ENCODE peak calls at places on chromosome 2, in nine cellular contexts. D, U, P, R, J, K, W, T and N are unnamed samples.

GRCh38 chr2:18753722-18754121 is 164.4 kb upstream of the NT5C1B start:
- DNase-seq in D (no peak), U (no peak), P (no peak), R (no peak), J (no peak), K (no peak), W (no peak), T (no peak), N (no peak)

GRCh38 chr2:240506406-240507059 is 51.3 kb downstream of the ANKMY1 start:
- DNase-seq in D (no peak), U (no peak), P (no peak), R (no peak), J (no peak), K (no peak), W (peak), T (no peak), N (no peak)

GRCh38 chr2:154706660-154707059 is 8.2 kb downstream of the KCNJ3 start:
- DNase-seq in D (no peak), U (peak), P (no peak), R (no peak), J (no peak), K (no peak), W (no peak), T (no peak), N (no peak)

GRCh38 chr2:72925328-72925943 is 8.1 kb downstream of the EMX1 start:
- DNase-seq in D (no peak), U (no peak), P (no peak), R (peak), J (no peak), K (no peak), W (peak), T (no peak), N (no peak)

GRCh38 chr2:164073053-164073757 is 337.4 kb upstream of the FIGN start:
- DNase-seq in D (no peak), U (no peak), P (no peak), R (no peak), J (peak), K (no peak), W (no peak), T (no peak), N (no peak)

GRCh38 chr2:62999905-63000304 is 50.7 kb upstream of the OTX1 start:
- DNase-seq in D (no peak), U (no peak), P (peak), R (no peak), J (no peak), K (no peak), W (no peak), T (peak), N (no peak)

GRCh38 chr2:174901075-174901474 is 104.1 kb downstream of the CHN1 start:
- DNase-seq in D (peak), U (no peak), P (peak), R (no peak), J (peak), K (no peak), W (no peak), T (no peak), N (no peak)

GRCh38 chr2:238967978-238968360 is 120.1 kb downstream of the TWIST2 start:
- DNase-seq in D (no peak), U (no peak), P (no peak), R (no peak), J (no peak), K (no peak), W (no peak), T (no peak), N (no peak)

GRCh38 chr2:199471443-199472057 is 13.8 kb upstream of the SATB2 start:
- DNase-seq in D (no peak), U (peak), P (peak), R (no peak), J (no peak), K (no peak), W (peak), T (peak), N (no peak)

GRCh38 chr2:230794472-230794871 is 70.3 kb upstream of the ITM2C start:
- DNase-seq in D (no peak), U (no peak), P (no peak), R (no peak), J (no peak), K (no peak), W (no peak), T (no peak), N (no peak)

GRCh38 chr2:239017491-239018098 is 169.7 kb downstream of the TWIST2 start:
- DNase-seq in D (no peak), U (no peak), P (no peak), R (no peak), J (no peak), K (no peak), W (no peak), T (no peak), N (no peak)

GRCh38 chr2:84886791-84887190 is 5.9 kb upstream of the TRABD2A start:
- DNase-seq in D (no peak), U (no peak), P (no peak), R (peak), J (no peak), K (no peak), W (no peak), T (no peak), N (no peak)

GRCh38 chr2:36450466-36451196 is 95.1 kb downstream of the CRIM1 start:
- DNase-seq in D (no peak), U (no peak), P (peak), R (no peak), J (peak), K (no peak), W (no peak), T (no peak), N (no peak)

GRCh38 chr2:219186754-219187456 is 8.8 kb downstream of the RETREG2 start:
- DNase-seq in D (no peak), U (no peak), P (no peak), R (peak), J (no peak), K (no peak), W (no peak), T (no peak), N (no peak)

GRCh38 chr2:128591022-128591840 is 272.6 kb upstream of the HS6ST1 start:
- DNase-seq in D (no peak), U (no peak), P (no peak), R (peak), J (no peak), K (no peak), W (peak), T (no peak), N (no peak)

DNA sequence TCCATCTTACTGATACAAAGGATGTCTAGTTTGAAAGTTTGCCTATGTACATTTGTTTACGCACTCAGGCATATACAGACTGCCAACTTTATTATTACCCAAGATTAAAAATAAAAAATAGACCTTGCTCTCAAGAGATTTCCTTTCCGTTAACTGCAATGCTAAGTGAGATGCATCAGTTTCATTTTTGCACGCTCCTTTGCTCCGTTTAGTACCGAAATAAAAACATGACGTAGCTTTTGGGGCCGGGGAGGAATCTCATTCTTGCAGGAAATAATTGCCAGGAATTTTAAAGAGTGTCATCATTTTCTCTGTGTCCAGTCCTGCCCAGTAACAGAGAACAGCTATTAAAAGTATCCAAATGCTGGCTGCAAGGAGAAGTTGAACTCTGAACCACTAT is 169.5 kb downstream of the SLC8A1 start:
- DNase-seq in D (no peak), U (no peak), P (peak), R (no peak), J (no peak), K (no peak), W (no peak), T (no peak), N (no peak)
- H3K4me3 ChIP-seq in D (no peak), U (no peak), P (peak), R (peak), J (no peak), K (no peak), W (peak), T (no peak), N (no peak)

GRCh38 chr2:147996828-147997227 is 23.7 kb downstream of the ORC4 start:
- DNase-seq in D (no peak), U (no peak), P (no peak), R (no peak), J (no peak), K (no peak), W (no peak), T (no peak), N (no peak)
- H3K4me3 ChIP-seq in D (no peak), U (no peak), P (no peak), R (no peak), J (no peak), K (no peak), W (no peak), T (no peak), N (no peak)

GRCh38 chr2:14535156-14535555 is 97.4 kb upstream of the LRATD1 start:
- DNase-seq in D (no peak), U (no peak), P (no peak), R (no peak), J (no peak), K (no peak), W (no peak), T (no peak), N (no peak)

GRCh38 chr2:14530506-14530905 is 102.0 kb upstream of the LRATD1 start:
- DNase-seq in D (no peak), U (no peak), P (peak), R (no peak), J (no peak), K (no peak), W (no peak), T (no peak), N (no peak)

GRCh38 chr2:14536976-14537375 is 95.5 kb upstream of the LRATD1 start:
- DNase-seq in D (no peak), U (no peak), P (no peak), R (no peak), J (no peak), K (no peak), W (no peak), T (no peak), N (no peak)

DNA sequence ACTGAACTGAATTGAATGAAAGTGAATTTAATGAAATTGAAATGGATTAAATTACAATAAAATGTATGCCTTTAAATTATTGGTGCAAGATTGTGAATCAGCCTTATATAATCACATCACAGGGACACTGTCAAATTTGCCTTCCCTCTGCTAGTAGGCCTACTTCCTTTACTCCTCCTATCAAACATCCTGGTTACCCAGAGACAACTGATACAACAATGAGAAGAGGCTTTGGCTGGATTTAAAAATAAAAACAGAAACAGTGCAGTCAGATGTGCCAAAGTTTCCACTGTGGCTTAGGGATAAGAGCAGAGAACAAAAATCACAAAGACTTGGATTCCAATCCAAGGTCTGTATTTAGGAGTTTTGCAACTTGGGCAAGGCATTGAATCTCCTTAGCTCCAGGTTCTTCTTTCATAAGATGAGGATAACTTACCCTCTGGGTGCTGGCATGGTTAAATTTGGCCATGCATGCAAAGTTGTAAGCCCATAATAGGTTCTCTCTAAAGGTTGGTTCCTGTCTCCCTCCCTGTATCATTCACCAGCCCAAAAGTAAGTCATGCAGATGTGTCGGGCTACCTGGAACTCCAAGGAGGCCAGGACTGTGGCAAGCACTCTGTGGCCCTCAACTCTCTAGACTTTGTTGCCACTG is 99.3 kb upstream of the LRATD1 start:
- DNase-seq in D (no peak), U (no peak), P (no peak), R (no peak), J (no peak), K (no peak), W (no peak), T (no peak), N (no peak)
- H3K4me3 ChIP-seq in D (no peak), U (no peak), P (no peak), R (no peak), J (no peak), K (no peak), W (no peak), T (no peak), N (no peak)

GRCh38 chr2:170714156-170715061 is 728 bp upstream of the SP5 start:
- DNase-seq in D (peak), U (peak), P (no peak), R (peak), J (no peak), K (no peak), W (peak), T (peak), N (peak)

GRCh38 chr2:170715062-170715931 is at the start of gene SP5:
- DNase-seq in D (peak), U (peak), P (peak), R (peak), J (no peak), K (no peak), W (peak), T (peak), N (peak)

GRCh38 chr2:170717599-170717963 is 2.4 kb downstream of the SP5 start:
- DNase-seq in D (no peak), U (no peak), P (no peak), R (no peak), J (no peak), K (no peak), W (no peak), T (no peak), N (no peak)

GRCh38 chr2:170716851-170717598 is 1.9 kb downstream of the SP5 start:
- DNase-seq in D (peak), U (peak), P (peak), R (peak), J (peak), K (no peak), W (peak), T (peak), N (peak)

GRCh38 chr2:170715932-170716777 is 1.0 kb downstream of the SP5 start:
- DNase-seq in D (no peak), U (peak), P (no peak), R (peak), J (no peak), K (no peak), W (peak), T (no peak), N (peak)
- H3K4me3 ChIP-seq in D (no peak), U (peak), P (peak), R (peak), J (no peak), K (peak), W (peak), T (peak), N (peak)

GRCh38 chr2:160372585-160372984 is 121.0 kb downstream of the RBMS1 start:
- DNase-seq in D (no peak), U (no peak), P (peak), R (no peak), J (no peak), K (no peak), W (no peak), T (no peak), N (no peak)
- H3K4me3 ChIP-seq in D (no peak), U (no peak), P (no peak), R (no peak), J (no peak), K (no peak), W (no peak), T (no peak), N (no peak)

GRCh38 chr2:105144128-105144940 is 97.2 kb upstream of the GPR45 start:
- DNase-seq in D (no peak), U (no peak), P (no peak), R (no peak), J (no peak), K (no peak), W (no peak), T (no peak), N (no peak)
- H3K4me3 ChIP-seq in D (no peak), U (no peak), P (no peak), R (peak), J (peak), K (peak), W (peak), T (peak), N (no peak)

DNA sequence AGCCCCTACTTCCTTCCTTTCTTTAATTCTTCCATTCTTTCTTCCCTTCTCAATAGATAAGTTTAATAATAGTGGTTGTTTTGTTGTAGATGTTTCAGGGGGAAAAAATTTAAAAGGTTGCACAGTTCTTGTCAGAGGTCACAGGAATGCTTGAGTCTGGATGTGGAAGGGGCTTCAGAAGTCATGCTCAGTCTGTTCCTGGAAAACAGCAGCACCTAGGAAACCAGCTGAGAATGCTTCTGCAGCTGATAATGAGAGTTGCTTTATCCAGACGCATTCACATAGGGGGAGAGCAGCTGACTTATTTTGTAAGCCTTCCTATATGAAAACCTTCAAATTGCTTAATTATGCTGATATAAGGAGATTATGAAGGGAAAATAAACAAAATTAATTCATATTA is 235.4 kb downstream of the GULP1 start:
- DNase-seq in D (no peak), U (no peak), P (peak), R (no peak), J (peak), K (no peak), W (no peak), T (no peak), N (no peak)
- H3K4me3 ChIP-seq in D (no peak), U (no peak), P (peak), R (peak), J (no peak), K (no peak), W (no peak), T (no peak), N (no peak)

GRCh38 chr2:82731824-82732223 is 1727.3 kb downstream of the SUCLG1 start:
- DNase-seq in D (no peak), U (no peak), P (no peak), R (no peak), J (no peak), K (no peak), W (no peak), T (no peak), N (no peak)

GRCh38 chr2:82728090-82728489 is 1731.0 kb downstream of the SUCLG1 start:
- DNase-seq in D (no peak), U (no peak), P (no peak), R (no peak), J (no peak), K (no peak), W (no peak), T (no peak), N (no peak)
- H3K4me3 ChIP-seq in D (no peak), U (no peak), P (no peak), R (no peak), J (no peak), K (no peak), W (no peak), T (no peak), N (no peak)

GRCh38 chr2:207334309-207334630 is 168.5 kb upstream of the KLF7 start:
- DNase-seq in D (no peak), U (no peak), P (peak), R (no peak), J (no peak), K (no peak), W (no peak), T (no peak), N (no peak)

GRCh38 chr2:207330912-207331311 is 165.2 kb upstream of the KLF7 start:
- DNase-seq in D (no peak), U (no peak), P (peak), R (no peak), J (peak), K (no peak), W (peak), T (peak), N (peak)

GRCh38 chr2:207331674-207332073 is 165.9 kb upstream of the KLF7 start:
- DNase-seq in D (no peak), U (no peak), P (no peak), R (no peak), J (no peak), K (no peak), W (no peak), T (no peak), N (no peak)

GRCh38 chr2:207333599-207334308 is 168.0 kb upstream of the KLF7 start:
- DNase-seq in D (no peak), U (no peak), P (no peak), R (no peak), J (no peak), K (no peak), W (no peak), T (no peak), N (no peak)

GRCh38 chr2:207332473-207333212 is 166.9 kb upstream of the KLF7 start:
- DNase-seq in D (no peak), U (no peak), P (no peak), R (no peak), J (no peak), K (no peak), W (no peak), T (no peak), N (no peak)
- H3K4me3 ChIP-seq in D (no peak), U (no peak), P (no peak), R (no peak), J (no peak), K (no peak), W (no peak), T (no peak), N (no peak)

GRCh38 chr2:181896286-181896685 is 4.8 kb downstream of the ITPRID2 start:
- DNase-seq in D (no peak), U (peak), P (no peak), R (no peak), J (no peak), K (no peak), W (no peak), T (no peak), N (no peak)
- H3K4me3 ChIP-seq in D (no peak), U (no peak), P (peak), R (peak), J (no peak), K (no peak), W (no peak), T (no peak), N (no peak)